ENCODE peak calls at places on chromosomes 13 and 19, in four cellular contexts. J is endodermal cell, D is psoas muscle, W is left ventricle myocardium inferior. M is an unnamed sample.

GRCh38 chr13:84651288-84651687 is 769.0 kb upstream of the SLITRK1 start:
- DNase-seq in J (no peak), W (no peak), D (no peak), M (no peak)

GRCh38 chr13:62626771-62627170 is 1211.1 kb upstream of the PCDH20 start:
- DNase-seq in W (no peak), J (peak; percentile 87), D (no peak), M (no peak)

GRCh38 chr13:50950808-50951207 is 41.2 kb downstream of the RNASEH2B start:
- DNase-seq in W (no peak), D (no peak), J (no peak), M (no peak)

GRCh38 chr19:19657397-19657783 is 6.1 kb downstream of the ATP13A1 start:
- DNase-seq in D (no peak), J (no peak), W (no peak), M (no peak)

GRCh38 chr13:33303885-33304284 is 18.3 kb upstream of the STARD13 start:
- DNase-seq in J (no peak), D (no peak), W (no peak), M (no peak)

GRCh38 chr19:4582112-4582553 is 22.6 kb upstream of the SEMA6B start:
- DNase-seq in D (no peak), W (no peak), J (no peak), M (no peak)

GRCh38 chr13:45786293-45786920 is 65.1 kb downstream of the SIAH3 start:
- DNase-seq in D (no peak), W (no peak), J (no peak), M (no peak)

GRCh38 chr13:108496364-108497215 is 132.8 kb upstream of the MYO16 start:
- DNase-seq in D (no peak), W (no peak), J (peak; percentile 78), M (no peak)

GRCh38 chr13:75762967-75763366 is 126.8 kb downstream of the LMO7 start:
- DNase-seq in D (no peak), J (no peak), W (no peak), M (no peak)

GRCh38 chr19:16914421-16914820 is 25.6 kb downstream of the F2RL3 start:
- DNase-seq in W (no peak), J (no peak), D (no peak), M (no peak)

GRCh38 chr19:48926909-48927308 is 6.6 kb upstream of the DHDH start:
- DNase-seq in D (peak; percentile 51), W (no peak), J (no peak), M (no peak)

GRCh38 chr13:27120811-27121210 is 50.8 kb downstream of the USP12 start:
- DNase-seq in J (no peak), W (no peak), D (no peak), M (no peak)

GRCh38 chr13:34256236-34256635 is 438.3 kb downstream of the RFC3 start:
- DNase-seq in J (no peak), D (no peak), W (no peak), M (no peak)

GRCh38 chr19:41872775-41873647 is 4.1 kb upstream of the CD79A start:
- DNase-seq in D (peak; percentile 42), J (peak; percentile 97), W (peak; percentile 61), M (peak; percentile 67)

GRCh38 chr13:83377486-83377885 is 504.8 kb downstream of the SLITRK1 start:
- DNase-seq in W (no peak), D (no peak), J (no peak), M (no peak)

GRCh38 chr19:9939301-9939913 is 3.1 kb upstream of the OLFM2 start:
- DNase-seq in J (peak; percentile 63), D (no peak), W (no peak), M (no peak)

GRCh38 chr19:5903054-5903501 is 512 bp downstream of the NDUFA11 start:
- DNase-seq in W (no peak), D (no peak), J (no peak), M (no peak)

GRCh38 chr19:17070912-17071311 is 4.3 kb downstream of the HAUS8 start:
- DNase-seq in W (no peak), J (no peak), D (no peak), M (no peak)

GRCh38 chr13:42732073-42732472 is 49.3 kb upstream of the FAM216B start:
- DNase-seq in W (no peak), D (no peak), J (no peak), M (no peak)

GRCh38 chr19:14363203-14364097 is 17.8 kb upstream of the ADGRE5 start:
- DNase-seq in J (peak; percentile 93), D (peak; percentile 78), W (peak; percentile 86), M (peak; percentile 48)

GRCh38 chr19:13986348-13986904 is 19.7 kb downstream of the RFX1 start:
- DNase-seq in W (peak; percentile 85), J (peak; percentile 92), D (peak; percentile 87), M (peak; percentile 99)

GRCh38 chr19:5667751-5668271 is 12.5 kb downstream of the MICOS13 start:
- DNase-seq in J (peak; percentile 90), W (no peak), D (no peak), M (no peak)

GRCh38 chr19:4071610-4072009 is 4.9 kb upstream of the ZBTB7A start:
- DNase-seq in D (no peak), J (no peak), W (no peak), M (no peak)

GRCh38 chr13:50274181-50274580 is 258.9 kb downstream of the KCNRG start:
- DNase-seq in J (no peak), D (no peak), W (no peak), M (no peak)

GRCh38 chr13:96090240-96091101 is 564 bp downstream of the HS6ST3 start:
- DNase-seq in D (peak; percentile 10), J (peak; percentile 78), W (peak; percentile 13), M (no peak)

GRCh38 chr13:72864142-72865035 is 82.5 kb downstream of the PIBF1 start:
- DNase-seq in D (no peak), W (no peak), J (no peak), M (no peak)

GRCh38 chr19:39828015-39828633 is 5.8 kb downstream of the DYRK1B start:
- DNase-seq in J (no peak), W (no peak), D (no peak), M (no peak)
- H3K27ac ChIP-seq in J (no peak overlapping the region), W (no peak overlapping the region), D (peak overlapping the region; percentile 63), M (no peak overlapping the region)

DNA sequence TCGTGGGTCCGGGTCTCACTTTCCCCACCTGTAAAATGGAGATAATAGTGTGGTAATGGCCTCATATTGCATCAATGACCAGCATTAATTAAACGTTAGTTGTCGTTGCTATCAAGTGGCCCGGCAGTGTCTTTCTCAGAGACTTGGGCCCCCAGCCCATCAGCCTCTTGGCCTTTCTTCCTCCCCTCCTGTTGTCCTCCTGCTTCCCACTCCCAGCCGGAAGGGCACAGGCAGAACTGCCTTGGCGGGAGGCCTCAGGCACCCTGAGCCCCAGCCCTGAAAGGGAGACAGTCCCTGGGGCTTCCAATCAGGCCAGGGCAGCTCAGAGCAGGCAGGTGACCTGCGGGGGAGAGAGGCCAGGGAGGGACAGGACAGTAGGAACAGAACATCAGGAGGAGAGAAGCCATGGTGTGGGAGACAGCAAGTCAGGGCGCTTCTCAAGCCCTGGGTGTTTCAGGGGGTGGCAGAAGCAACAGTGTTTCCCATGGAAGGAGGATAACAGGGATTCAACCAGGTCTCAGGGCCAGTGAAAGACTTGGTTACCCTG is 4.6 kb downstream of the MARK4 start:
- DNase-seq in W (no peak), J (no peak), D (no peak), M (no peak)
- H3K27ac ChIP-seq in W (no peak overlapping the region), J (no peak overlapping the region), D (no peak overlapping the region), M (no peak overlapping the region)

GRCh38 chr13:99722931-99723330 is 221.7 kb downstream of the TM9SF2 start:
- DNase-seq in J (no peak), W (no peak), D (no peak), M (no peak)

GRCh38 chr13:99724633-99725517 is 223.6 kb downstream of the TM9SF2 start:
- DNase-seq in W (no peak), J (no peak), D (no peak), M (no peak)

GRCh38 chr13:99722419-99722818 is 221.1 kb downstream of the TM9SF2 start:
- DNase-seq in J (no peak), W (no peak), D (no peak), M (no peak)

GRCh38 chr13:99725644-99726043 is 224.4 kb downstream of the TM9SF2 start:
- DNase-seq in J (no peak), D (no peak), W (no peak), M (no peak)

DNA sequence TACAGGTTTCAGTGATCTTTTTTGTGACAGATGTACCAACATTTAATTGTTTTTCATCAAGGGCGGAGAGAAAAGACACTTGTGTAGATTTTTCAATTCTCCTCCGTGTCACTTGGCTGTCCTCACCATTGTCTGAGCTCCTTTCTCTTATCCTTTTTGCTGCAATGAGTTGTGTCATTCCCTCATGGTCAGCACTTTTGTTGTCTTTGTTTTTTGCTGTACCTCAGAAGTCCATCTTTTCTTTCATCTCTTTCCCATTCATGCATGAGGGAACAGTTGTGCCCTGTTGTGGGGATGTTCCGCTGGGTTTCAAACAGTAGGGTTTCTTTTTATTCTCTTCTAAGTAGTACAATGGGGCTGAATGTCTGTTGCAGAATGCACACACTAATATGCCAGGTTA is 222.6 kb downstream of the TM9SF2 start:
- DNase-seq in J (no peak), D (no peak), W (no peak), M (no peak)
- H3K27ac ChIP-seq in J (peak overlapping the region; percentile 87), D (no peak overlapping the region), W (no peak overlapping the region), M (no peak overlapping the region)

GRCh38 chr13:59946924-59947323 is 216.8 kb downstream of the DIAPH3 start:
- DNase-seq in W (no peak), J (no peak), D (no peak), M (no peak)
- H3K27ac ChIP-seq in W (no peak overlapping the region), J (no peak overlapping the region), D (no peak overlapping the region), M (no peak overlapping the region)

GRCh38 chr13:31175847-31176536 is 14.3 kb upstream of the HSPH1 start:
- DNase-seq in W (no peak), D (no peak), J (no peak), M (no peak)
- H3K27ac ChIP-seq in W (no peak overlapping the region), D (peak overlapping the region; percentile 6), J (no peak overlapping the region), M (no peak overlapping the region)

GRCh38 chr19:35766571-35767104 is 8.7 kb downstream of the PROSER3 start:
- DNase-seq in D (peak; percentile 11), J (peak; percentile 49), W (no peak), M (no peak)
- H3K27ac ChIP-seq in D (no peak overlapping the region), J (no peak overlapping the region), W (no peak overlapping the region), M (no peak overlapping the region)

DNA sequence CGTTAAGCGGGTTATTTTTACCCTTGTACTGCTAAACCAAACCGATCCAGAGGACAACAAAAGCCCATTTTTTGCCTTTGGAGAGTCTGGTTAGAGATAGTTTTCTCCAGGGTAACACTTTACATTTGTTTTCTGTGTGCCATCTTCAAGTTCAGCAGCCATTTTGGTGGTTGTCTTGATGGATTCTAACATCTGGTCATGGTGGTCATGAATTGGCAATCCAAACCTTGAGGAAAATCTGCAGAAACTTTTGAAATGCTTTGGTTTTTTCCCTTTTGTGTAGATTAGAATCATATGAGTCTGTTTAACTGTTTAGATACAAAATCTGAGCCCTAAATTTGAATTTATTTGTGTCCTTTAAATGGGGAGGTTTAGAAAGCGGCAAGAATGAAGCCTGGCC is 16.6 kb downstream of the HNRNPM start:
- DNase-seq in J (no peak), W (no peak), D (no peak), M (no peak)
- H3K27ac ChIP-seq in J (no peak overlapping the region), W (peak overlapping the region; percentile 60), D (peak overlapping the region; percentile 58), M (no peak overlapping the region)

M was measured in CD4-positive, alpha-beta T cell.